ENCODE peak calls at places on chromosome 21, in nine cellular contexts. X, C, A, M, I, D, V, T and W are unnamed samples.

GRCh38 chr21:38140192-38140905 is 116.4 kb upstream of the KCNJ15 start:
- DNase-seq in X (no peak), C (peak; percentile 34), A (no peak), M (peak; percentile 46), I (no peak), D (peak; percentile 50), V (peak; percentile 29), T (no peak), W (no peak)

GRCh38 chr21:34307991-34308532 is 55.7 kb upstream of the KCNE2 start:
- DNase-seq in X (no peak), C (no peak), A (no peak), M (no peak), I (no peak), D (no peak), V (no peak), T (no peak), W (no peak)

GRCh38 chr21:33258475-33258874 is 7.7 kb upstream of the IL10RB start:
- DNase-seq in X (no peak), C (no peak), A (no peak), M (no peak), I (no peak), D (no peak), V (no peak), T (no peak), W (no peak)

GRCh38 chr21:14273736-14274538 is 58.0 kb downstream of the RBM11 start:
- DNase-seq in X (no peak), C (no peak), A (no peak), M (no peak), I (peak; percentile 97), D (no peak), V (peak; percentile 23), T (no peak), W (no peak)

GRCh38 chr21:34027727-34028461 is 45.5 kb upstream of the MRPS6 start:
- DNase-seq in X (no peak), C (no peak), A (no peak), M (no peak), I (no peak), D (no peak), V (no peak), T (no peak), W (no peak)

GRCh38 chr21:30434033-30434631 is 4.1 kb downstream of the KRTAP13-4 start:
- DNase-seq in X (peak; percentile 23), C (no peak), A (peak; percentile 53), M (no peak), I (peak; percentile 22), D (no peak), V (no peak), T (peak; percentile 41), W (no peak)

GRCh38 chr21:34874689-34875513 is 174.2 kb downstream of the RUNX1 start:
- DNase-seq in X (peak; percentile 56), C (peak; percentile 55), A (no peak), M (no peak), I (no peak), D (no peak), V (no peak), T (no peak), W (no peak)

GRCh38 chr21:33971492-33972013 is 55.9 kb upstream of the ATP5PO start:
- DNase-seq in X (no peak), C (peak; percentile 12), A (no peak), M (no peak), I (peak; percentile 53), D (no peak), V (no peak), T (peak; percentile 69), W (no peak)

GRCh38 chr21:28431527-28432200 is 561.0 kb downstream of the LTN1 start:
- DNase-seq in X (no peak), C (no peak), A (no peak), M (no peak), I (no peak), D (no peak), V (no peak), T (no peak), W (no peak)

GRCh38 chr21:38221594-38221993 is 35.2 kb upstream of the KCNJ15 start:
- DNase-seq in X (no peak), C (no peak), A (no peak), M (peak; percentile 55), I (no peak), D (no peak), V (no peak), T (no peak), W (no peak)

DNA sequence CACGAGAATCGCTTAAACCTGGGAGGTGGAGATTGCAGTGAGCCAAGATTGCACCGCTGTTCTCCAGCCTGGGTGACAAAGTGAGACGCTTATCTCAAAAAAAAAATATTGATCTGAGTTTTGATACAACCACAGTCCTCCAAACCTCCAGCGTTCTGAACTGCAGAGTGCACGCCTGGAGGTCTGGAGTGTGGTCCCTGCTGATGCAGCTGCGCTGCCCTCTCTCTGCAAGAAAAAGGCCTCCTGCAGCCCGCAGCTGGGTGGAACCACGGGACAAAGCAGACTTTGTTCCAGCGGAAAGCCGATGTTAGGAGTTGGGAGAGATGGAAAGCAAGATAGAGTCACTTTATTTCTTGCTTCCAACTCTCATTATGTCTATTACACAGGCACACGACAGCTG is 144.9 kb upstream of the SOD1 start:
- DNase-seq in X (no peak), C (no peak), A (peak; percentile 20), M (no peak), I (no peak), D (no peak), V (no peak), T (no peak), W (peak; percentile 47)
- TF ChIP-seq CTCF in X (no peak), C (no peak), A (peak; percentile 23), M (no peak), I (no peak), D (no peak), V (no peak), T (peak; percentile 8), W (no peak)

GRCh38 chr21:21690068-21690665 is 692.0 kb downstream of the NCAM2 start:
- DNase-seq in X (no peak), C (no peak), A (no peak), M (no peak), I (no peak), D (no peak), V (no peak), T (no peak), W (no peak)

DNA sequence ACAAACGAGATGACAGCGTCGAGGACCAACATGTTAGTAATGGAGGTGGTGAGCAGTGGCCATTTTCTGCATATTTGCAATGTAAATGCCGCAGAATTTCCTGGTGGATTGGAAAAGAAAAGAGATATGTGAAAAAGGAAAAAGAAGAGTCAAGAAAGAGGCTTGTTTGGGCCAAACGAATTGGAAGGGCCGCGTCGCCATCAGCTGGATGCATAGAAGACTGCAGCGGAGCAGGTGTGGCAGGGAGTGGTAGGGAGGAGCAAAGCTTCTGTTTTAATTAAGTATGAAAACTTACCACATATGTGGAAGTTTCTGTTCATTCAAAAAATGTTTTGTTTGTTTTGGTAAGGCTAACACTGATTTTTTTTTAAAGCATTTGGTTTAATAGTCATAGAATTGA is 690.7 kb downstream of the NCAM2 start:
- DNase-seq in X (no peak), C (no peak), A (peak; percentile 46), M (peak; percentile 14), I (no peak), D (no peak), V (no peak), T (peak; percentile 34), W (no peak)
- TF ChIP-seq CTCF in X (peak; percentile 20), C (peak; percentile 3), A (peak; percentile 59), M (peak; percentile 50), I (no peak), D (no peak), V (no peak), T (peak; percentile 21), W (no peak)

GRCh38 chr21:45356653-45357435 is 48.1 kb upstream of the COL18A1 start:
- DNase-seq in X (no peak), C (peak; percentile 48), A (no peak), M (no peak), I (no peak), D (no peak), V (no peak), T (peak; percentile 91), W (no peak)

GRCh38 chr21:45357436-45358260 is 47.3 kb upstream of the COL18A1 start:
- DNase-seq in X (no peak), C (no peak), A (no peak), M (peak; percentile 47), I (no peak), D (no peak), V (no peak), T (peak; percentile 58), W (no peak)

GRCh38 chr21:45358711-45359310 is 46.2 kb upstream of the COL18A1 start:
- DNase-seq in X (no peak), C (no peak), A (no peak), M (no peak), I (no peak), D (no peak), V (no peak), T (no peak), W (no peak)

GRCh38 chr21:45359451-45360217 is 45.3 kb upstream of the COL18A1 start:
- DNase-seq in X (no peak), C (no peak), A (peak; percentile 32), M (no peak), I (no peak), D (no peak), V (no peak), T (no peak), W (no peak)

DNA sequence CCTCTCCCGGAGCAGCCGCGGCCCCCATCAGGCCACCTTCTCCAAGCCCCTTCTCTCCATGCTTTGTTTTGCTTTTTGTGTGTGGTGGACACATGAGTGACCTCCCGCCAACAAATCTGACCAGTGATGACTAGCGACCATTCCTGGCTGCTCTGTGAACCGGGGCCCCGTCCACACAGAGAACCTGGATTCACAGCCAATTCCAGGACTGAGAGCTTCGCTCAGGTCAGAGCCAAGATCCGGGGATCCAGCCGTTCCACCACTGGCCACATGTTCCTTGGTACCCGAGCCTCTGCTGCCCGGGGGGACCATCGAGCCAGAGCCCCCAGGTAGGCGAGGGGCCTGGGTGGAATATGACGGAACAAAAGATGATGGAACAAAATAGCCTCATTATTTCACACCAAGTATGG is 46.7 kb upstream of the COL18A1 start:
- DNase-seq in X (no peak), C (no peak), A (no peak), M (no peak), I (no peak), D (no peak), V (no peak), T (no peak), W (no peak)
- TF ChIP-seq CTCF in X (no peak), C (no peak), A (no peak), M (no peak), I (no peak), D (no peak), V (no peak), T (no peak), W (peak; percentile 6)

DNA sequence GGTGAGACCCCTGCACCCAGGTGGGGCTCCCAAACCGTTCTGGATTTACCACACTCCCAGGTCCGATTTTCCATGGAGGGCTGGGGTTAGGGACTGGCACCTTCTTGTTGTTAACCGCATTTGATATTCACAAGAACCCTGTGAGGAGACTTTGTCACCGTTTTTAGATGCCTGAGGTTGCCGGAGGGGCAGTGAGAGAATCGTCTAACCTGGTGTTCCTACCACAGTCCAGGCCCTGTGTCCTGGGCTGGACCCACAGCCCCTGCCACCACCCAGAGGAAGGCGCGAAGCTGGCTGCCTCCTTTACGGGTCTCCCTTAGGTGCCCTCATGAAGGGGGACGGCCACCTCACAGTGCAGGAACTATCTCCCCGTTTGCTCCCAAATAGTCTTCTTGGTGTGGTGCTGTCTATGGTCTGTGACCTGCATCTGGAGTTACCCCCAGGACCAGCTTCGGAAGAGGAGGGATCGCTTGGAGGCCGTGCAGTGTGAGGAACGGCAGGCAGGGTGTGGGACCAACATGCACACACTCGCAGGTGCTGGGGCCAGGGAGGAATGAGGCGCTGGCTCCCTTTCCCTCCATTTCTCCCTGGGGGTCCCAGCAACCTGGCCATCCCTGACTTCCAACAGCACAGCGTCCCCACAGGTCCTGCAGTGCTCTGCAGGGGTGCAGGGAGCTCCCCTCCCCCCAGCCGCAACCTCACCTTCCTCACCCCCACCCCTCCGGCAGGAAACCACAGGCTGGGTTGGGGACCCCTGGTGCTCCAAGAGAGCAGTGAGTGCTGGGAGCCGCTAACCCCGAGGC is 7.0 kb downstream of the SIM2 start:
- DNase-seq in X (no peak), C (no peak), A (no peak), M (no peak), I (peak; percentile 13), D (no peak), V (no peak), T (no peak), W (no peak)
- TF ChIP-seq CTCF in X (no peak), C (peak; percentile 22), A (no peak), M (no peak), I (no peak), D (no peak), V (no peak), T (no peak), W (no peak)